ENCODE peak calls at places on chromosomes 7 and 10, in five cellular contexts. One of them, this sample, is unnamed.

GRCh38 chr7:102305414-102306268 is 19.0 kb downstream of the SH2B2 start:
- DNase-seq in HL-60: no peak
- DNase-seq in endodermal cell: no peak
- DNase-seq in testis: no peak
- DNase-seq in AG10803: no peak
- DNase-seq in this sample: no peak

GRCh38 chr10:61028861-61029361 is 84.9 kb upstream of the RHOBTB1 start:
- DNase-seq in HL-60: no peak
- DNase-seq in endodermal cell: no peak
- DNase-seq in testis: no peak
- DNase-seq in AG10803: peak; percentile 51
- DNase-seq in this sample: no peak

GRCh38 chr7:25399000-25399750 is 170.9 kb upstream of the NPVF start:
- DNase-seq in HL-60: no peak
- DNase-seq in endodermal cell: no peak
- DNase-seq in testis: no peak
- DNase-seq in AG10803: no peak
- DNase-seq in this sample: no peak

GRCh38 chr7:130197094-130197493 is 8.1 kb downstream of the TMEM209 start:
- DNase-seq in HL-60: no peak
- DNase-seq in endodermal cell: no peak
- DNase-seq in testis: no peak
- DNase-seq in AG10803: no peak
- DNase-seq in this sample: no peak

GRCh38 chr7:37187179-37187578 is 261.5 kb downstream of the ELMO1 start:
- DNase-seq in HL-60: no peak
- DNase-seq in endodermal cell: no peak
- DNase-seq in testis: no peak
- DNase-seq in AG10803: no peak
- DNase-seq in this sample: no peak

GRCh38 chr7:2283074-2283473 is 31.2 kb downstream of the SNX8 start:
- DNase-seq in HL-60: no peak
- DNase-seq in endodermal cell: no peak
- DNase-seq in testis: no peak
- DNase-seq in AG10803: no peak
- DNase-seq in this sample: no peak

GRCh38 chr7:52634996-52635395 is 400.4 kb upstream of the POM121L12 start:
- DNase-seq in HL-60: no peak
- DNase-seq in endodermal cell: peak; percentile 82
- DNase-seq in testis: no peak
- DNase-seq in AG10803: no peak
- DNase-seq in this sample: no peak

GRCh38 chr7:4650471-4651047 is 31.5 kb upstream of the FOXK1 start:
- DNase-seq in HL-60: no peak
- DNase-seq in endodermal cell: peak; percentile 65
- DNase-seq in testis: peak; percentile 75
- DNase-seq in AG10803: peak; percentile 56
- DNase-seq in this sample: no peak

GRCh38 chr7:135886334-135887132 is 90.6 kb downstream of the MTPN start:
- DNase-seq in HL-60: no peak
- DNase-seq in endodermal cell: no peak
- DNase-seq in testis: no peak
- DNase-seq in AG10803: no peak
- DNase-seq in this sample: no peak

GRCh38 chr10:63429280-63429679 is 36.5 kb downstream of the JMJD1C start:
- DNase-seq in HL-60: no peak
- DNase-seq in endodermal cell: no peak
- DNase-seq in testis: no peak
- DNase-seq in AG10803: peak; percentile 88
- DNase-seq in this sample: no peak

GRCh38 chr7:94297397-94297838 is 97.3 kb upstream of the COL1A2 start:
- DNase-seq in HL-60: no peak
- DNase-seq in endodermal cell: no peak
- DNase-seq in testis: peak; percentile 59
- DNase-seq in AG10803: peak; percentile 99
- DNase-seq in this sample: no peak

GRCh38 chr7:81676813-81677212 is 93.0 kb downstream of the HGF start:
- DNase-seq in HL-60: no peak
- DNase-seq in endodermal cell: no peak
- DNase-seq in testis: no peak
- DNase-seq in AG10803: peak; percentile 62
- DNase-seq in this sample: no peak

GRCh38 chr7:128176696-128177095 is 64.4 kb upstream of the LEP start:
- DNase-seq in HL-60: no peak
- DNase-seq in endodermal cell: peak; percentile 47
- DNase-seq in testis: no peak
- DNase-seq in AG10803: no peak
- DNase-seq in this sample: no peak

GRCh38 chr10:90592903-90593302 is 264.9 kb downstream of the HTR7 start:
- DNase-seq in HL-60: peak; percentile 21
- DNase-seq in endodermal cell: peak; percentile 90
- DNase-seq in testis: peak; percentile 74
- DNase-seq in AG10803: no peak
- DNase-seq in this sample: peak; percentile 9

GRCh38 chr7:149067869-149068268 is 22.6 kb downstream of the ZNF786 start:
- DNase-seq in HL-60: no peak
- DNase-seq in endodermal cell: no peak
- DNase-seq in testis: no peak
- DNase-seq in AG10803: no peak
- DNase-seq in this sample: no peak

GRCh38 chr7:26868841-26869505 is 4.6 kb upstream of the SKAP2 start:
- DNase-seq in HL-60: no peak
- DNase-seq in endodermal cell: no peak
- DNase-seq in testis: no peak
- DNase-seq in AG10803: no peak
- DNase-seq in this sample: no peak

GRCh38 chr7:7732566-7733290 is 14.3 kb upstream of the RPA3 start:
- DNase-seq in HL-60: no peak
- DNase-seq in endodermal cell: no peak
- DNase-seq in testis: no peak
- DNase-seq in AG10803: peak; percentile 95
- DNase-seq in this sample: no peak

GRCh38 chr10:105974803-105975456 is 1189.6 kb downstream of the SORCS1 start:
- DNase-seq in HL-60: no peak
- DNase-seq in endodermal cell: peak; percentile 75
- DNase-seq in testis: peak; percentile 46
- DNase-seq in AG10803: peak; percentile 29
- DNase-seq in this sample: peak; percentile 18

GRCh38 chr7:41977165-41977651 is 259.8 kb downstream of the GLI3 start:
- DNase-seq in HL-60: peak; percentile 9
- DNase-seq in endodermal cell: peak; percentile 76
- DNase-seq in testis: peak; percentile 43
- DNase-seq in AG10803: peak; percentile 77
- DNase-seq in this sample: peak; percentile 64

GRCh38 chr10:48306870-48307531 is 524 bp downstream of the MAPK8 start:
- DNase-seq in HL-60: peak; percentile 43
- DNase-seq in endodermal cell: no peak
- DNase-seq in testis: peak; percentile 50
- DNase-seq in AG10803: peak; percentile 48
- DNase-seq in this sample: peak; percentile 69

GRCh38 chr10:84541289-84541637 is 212.9 kb downstream of the CCSER2 start:
- DNase-seq in HL-60: no peak
- DNase-seq in endodermal cell: peak; percentile 87
- DNase-seq in testis: no peak
- DNase-seq in AG10803: no peak
- DNase-seq in this sample: peak; percentile 31
- TF ChIP-seq CTCF in HL-60: no peak
- TF ChIP-seq CTCF in endodermal cell: peak; percentile 68
- TF ChIP-seq CTCF in testis: no peak
- TF ChIP-seq CTCF in AG10803: peak; percentile 13
- TF ChIP-seq CTCF in this sample: no peak

GRCh38 chr7:50562126-50562525 is 3.1 kb downstream of the DDC start:
- DNase-seq in HL-60: no peak
- DNase-seq in endodermal cell: no peak
- DNase-seq in testis: peak; percentile 32
- DNase-seq in AG10803: no peak
- DNase-seq in this sample: no peak

GRCh38 chr7:50557114-50557513 is 8.1 kb downstream of the DDC start:
- DNase-seq in HL-60: no peak
- DNase-seq in endodermal cell: no peak
- DNase-seq in testis: no peak
- DNase-seq in AG10803: no peak
- DNase-seq in this sample: no peak

GRCh38 chr7:50564171-50564570 is 1.0 kb downstream of the DDC start:
- DNase-seq in HL-60: no peak
- DNase-seq in endodermal cell: no peak
- DNase-seq in testis: no peak
- DNase-seq in AG10803: no peak
- DNase-seq in this sample: no peak

GRCh38 chr7:50558380-50559051 is 6.7 kb downstream of the DDC start:
- DNase-seq in HL-60: no peak
- DNase-seq in endodermal cell: no peak
- DNase-seq in testis: no peak
- DNase-seq in AG10803: no peak
- DNase-seq in this sample: no peak

GRCh38 chr7:50560865-50561351 is 4.3 kb downstream of the DDC start:
- DNase-seq in HL-60: no peak
- DNase-seq in endodermal cell: peak; percentile 62
- DNase-seq in testis: peak; percentile 80
- DNase-seq in AG10803: no peak
- DNase-seq in this sample: no peak
- TF ChIP-seq CTCF in HL-60: no peak
- TF ChIP-seq CTCF in endodermal cell: no peak
- TF ChIP-seq CTCF in testis: no peak
- TF ChIP-seq CTCF in AG10803: no peak
- TF ChIP-seq CTCF in this sample: no peak

GRCh38 chr10:44765299-44765698 is 145.8 kb upstream of the TMEM72 start:
- DNase-seq in HL-60: no peak
- DNase-seq in endodermal cell: no peak
- DNase-seq in testis: no peak
- DNase-seq in AG10803: no peak
- DNase-seq in this sample: no peak

GRCh38 chr10:44774676-44775401 is 136.3 kb upstream of the TMEM72 start:
- DNase-seq in HL-60: no peak
- DNase-seq in endodermal cell: no peak
- DNase-seq in testis: no peak
- DNase-seq in AG10803: peak; percentile 61
- DNase-seq in this sample: no peak

GRCh38 chr10:44766601-44767000 is 144.5 kb upstream of the TMEM72 start:
- DNase-seq in HL-60: no peak
- DNase-seq in endodermal cell: no peak
- DNase-seq in testis: no peak
- DNase-seq in AG10803: no peak
- DNase-seq in this sample: no peak

GRCh38 chr10:44773565-44773964 is 137.6 kb upstream of the TMEM72 start:
- DNase-seq in HL-60: no peak
- DNase-seq in endodermal cell: no peak
- DNase-seq in testis: no peak
- DNase-seq in AG10803: no peak
- DNase-seq in this sample: no peak

DNA sequence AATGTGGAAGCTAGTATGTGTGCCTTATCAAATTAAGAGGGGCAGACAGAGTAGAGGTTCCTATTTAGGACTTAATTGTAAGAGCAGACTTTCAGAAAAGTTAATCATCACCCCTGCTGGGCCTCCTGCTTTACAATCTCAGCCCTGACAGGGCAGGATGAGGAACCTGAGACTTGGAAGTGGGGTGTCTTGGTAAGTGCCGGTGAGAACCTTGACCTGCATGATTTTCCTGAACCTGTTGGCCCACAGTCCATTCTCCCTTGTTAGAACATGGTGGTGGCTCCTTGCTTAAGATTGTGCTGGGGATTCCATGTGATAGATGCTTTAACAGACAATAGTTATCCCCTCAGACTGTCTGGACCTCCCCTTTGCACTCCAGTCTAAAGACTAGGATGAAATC is 141.7 kb upstream of the TMEM72 start:
- DNase-seq in HL-60: no peak
- DNase-seq in endodermal cell: no peak
- DNase-seq in testis: no peak
- DNase-seq in AG10803: no peak
- DNase-seq in this sample: no peak
- TF ChIP-seq CTCF in HL-60: no peak
- TF ChIP-seq CTCF in endodermal cell: no peak
- TF ChIP-seq CTCF in testis: no peak
- TF ChIP-seq CTCF in AG10803: no peak
- TF ChIP-seq CTCF in this sample: no peak

GRCh38 chr7:147894271-147894670 is 696.3 kb upstream of the C7orf33 start:
- DNase-seq in HL-60: no peak
- DNase-seq in endodermal cell: peak; percentile 74
- DNase-seq in testis: no peak
- DNase-seq in AG10803: peak; percentile 10
- DNase-seq in this sample: no peak
- TF ChIP-seq CTCF in HL-60: no peak
- TF ChIP-seq CTCF in endodermal cell: peak; percentile 63
- TF ChIP-seq CTCF in testis: no peak
- TF ChIP-seq CTCF in AG10803: no peak
- TF ChIP-seq CTCF in this sample: no peak

GRCh38 chr7:137966636-137967142 is 35.2 kb downstream of the CREB3L2 start:
- DNase-seq in HL-60: no peak
- DNase-seq in endodermal cell: no peak
- DNase-seq in testis: no peak
- DNase-seq in AG10803: no peak
- DNase-seq in this sample: no peak
- TF ChIP-seq CTCF in HL-60: no peak
- TF ChIP-seq CTCF in endodermal cell: no peak
- TF ChIP-seq CTCF in testis: no peak
- TF ChIP-seq CTCF in AG10803: no peak
- TF ChIP-seq CTCF in this sample: no peak

GRCh38 chr7:145902123-145902522 is 214.5 kb upstream of the CNTNAP2 start:
- DNase-seq in HL-60: no peak
- DNase-seq in endodermal cell: peak; percentile 81
- DNase-seq in testis: no peak
- DNase-seq in AG10803: no peak
- DNase-seq in this sample: no peak
- TF ChIP-seq CTCF in HL-60: no peak
- TF ChIP-seq CTCF in endodermal cell: peak; percentile 66
- TF ChIP-seq CTCF in testis: no peak
- TF ChIP-seq CTCF in AG10803: no peak
- TF ChIP-seq CTCF in this sample: no peak

GRCh38 chr7:64639267-64640001 is 26.5 kb upstream of the ZNF107 start:
- DNase-seq in HL-60: no peak
- DNase-seq in endodermal cell: no peak
- DNase-seq in testis: no peak
- DNase-seq in AG10803: no peak
- DNase-seq in this sample: no peak
- TF ChIP-seq CTCF in HL-60: no peak
- TF ChIP-seq CTCF in endodermal cell: no peak
- TF ChIP-seq CTCF in testis: no peak
- TF ChIP-seq CTCF in AG10803: no peak
- TF ChIP-seq CTCF in this sample: no peak

GRCh38 chr7:90298145-90299038 is 22.7 kb downstream of the FAM237B start:
- DNase-seq in HL-60: peak; percentile 11
- DNase-seq in endodermal cell: no peak
- DNase-seq in testis: no peak
- DNase-seq in AG10803: peak; percentile 81
- DNase-seq in this sample: no peak
- TF ChIP-seq CTCF in HL-60: peak; percentile 77
- TF ChIP-seq CTCF in endodermal cell: peak; percentile 79
- TF ChIP-seq CTCF in testis: peak; percentile 24
- TF ChIP-seq CTCF in AG10803: peak; percentile 93
- TF ChIP-seq CTCF in this sample: peak; percentile 38